ENCODE peak calls at places on chromosomes 11 and 22, in five cellular contexts. One of them, this sample, is unnamed.

GRCh38 chr11:17650601-17650911 is 68.8 kb upstream of the MYOD1 start:
- DNase-seq in transverse colon: no peak
- DNase-seq in GM23338: no peak
- DNase-seq in A673: peak; percentile 1
- DNase-seq in foreskin fibroblast: no peak
- DNase-seq in this sample: no peak

GRCh38 chr11:859394-860131 is 16.9 kb downstream of the TSPAN4 start:
- DNase-seq in transverse colon: peak; percentile 76
- DNase-seq in foreskin fibroblast: peak; percentile 95
- DNase-seq in A673: peak; percentile 92
- DNase-seq in GM23338: no peak
- DNase-seq in this sample: peak; percentile 84

GRCh38 chr11:18280438-18281046 is 14.5 kb downstream of the SAA1 start:
- DNase-seq in foreskin fibroblast: no peak
- DNase-seq in GM23338: no peak
- DNase-seq in transverse colon: no peak
- DNase-seq in A673: no peak
- DNase-seq in this sample: no peak

GRCh38 chr22:23262474-23263332 is 82.4 kb downstream of the BCR start:
- DNase-seq in transverse colon: no peak
- DNase-seq in foreskin fibroblast: no peak
- DNase-seq in A673: no peak
- DNase-seq in GM23338: no peak
- DNase-seq in this sample: no peak

GRCh38 chr11:67631427-67631826 is 1.7 kb upstream of the NUDT8 start:
- DNase-seq in GM23338: no peak
- DNase-seq in foreskin fibroblast: no peak
- DNase-seq in transverse colon: peak; percentile 51
- DNase-seq in A673: no peak
- DNase-seq in this sample: no peak

GRCh38 chr22:35070451-35071093 is 4.6 kb downstream of the ISX start:
- DNase-seq in GM23338: no peak
- DNase-seq in foreskin fibroblast: no peak
- DNase-seq in transverse colon: no peak
- DNase-seq in A673: no peak
- DNase-seq in this sample: no peak

GRCh38 chr11:9137293-9138132 is 46.1 kb upstream of the SCUBE2 start:
- DNase-seq in foreskin fibroblast: peak; percentile 88
- DNase-seq in transverse colon: peak; percentile 83
- DNase-seq in GM23338: peak; percentile 91
- DNase-seq in A673: peak; percentile 79
- DNase-seq in this sample: peak; percentile 78

GRCh38 chr11:27471588-27472397 is 797 bp downstream of the LGR4 start:
- DNase-seq in transverse colon: peak; percentile 54
- DNase-seq in A673: peak; percentile 75
- DNase-seq in GM23338: peak; percentile 58
- DNase-seq in foreskin fibroblast: peak; percentile 60
- DNase-seq in this sample: no peak

GRCh38 chr22:38313384-38313955 is 3.8 kb downstream of the CSNK1E start:
- DNase-seq in transverse colon: peak; percentile 75
- DNase-seq in GM23338: no peak
- DNase-seq in A673: peak; percentile 62
- DNase-seq in foreskin fibroblast: peak; percentile 97
- DNase-seq in this sample: peak; percentile 95

GRCh38 chr11:72224587-72225410 is at the start of gene INPPL1:
- DNase-seq in A673: peak; percentile 67
- DNase-seq in GM23338: peak; percentile 76
- DNase-seq in foreskin fibroblast: peak; percentile 68
- DNase-seq in transverse colon: peak; percentile 64
- DNase-seq in this sample: peak; percentile 31

GRCh38 chr11:126638663-126639062 is 283.2 kb downstream of the ST3GAL4 start:
- DNase-seq in transverse colon: no peak
- DNase-seq in GM23338: no peak
- DNase-seq in A673: no peak
- DNase-seq in foreskin fibroblast: no peak
- DNase-seq in this sample: no peak

GRCh38 chr11:75627879-75628668 is 40.8 kb downstream of the MAP6 start:
- DNase-seq in GM23338: peak; percentile 60
- DNase-seq in A673: no peak
- DNase-seq in foreskin fibroblast: peak; percentile 51
- DNase-seq in transverse colon: no peak
- DNase-seq in this sample: peak; percentile 27

GRCh38 chr11:102733232-102733875 is 8.6 kb upstream of the MMP8 start:
- DNase-seq in GM23338: peak; percentile 85
- DNase-seq in transverse colon: peak; percentile 72
- DNase-seq in foreskin fibroblast: peak; percentile 74
- DNase-seq in A673: peak; percentile 82
- DNase-seq in this sample: peak; percentile 39

GRCh38 chr11:87180743-87181142 is 143.0 kb downstream of the TMEM135 start:
- DNase-seq in foreskin fibroblast: peak; percentile 53
- DNase-seq in A673: no peak
- DNase-seq in transverse colon: no peak
- DNase-seq in GM23338: no peak
- DNase-seq in this sample: peak; percentile 64

GRCh38 chr11:128492461-128492860 is 94.9 kb downstream of the ETS1 start:
- DNase-seq in foreskin fibroblast: peak; percentile 59
- DNase-seq in A673: no peak
- DNase-seq in GM23338: no peak
- DNase-seq in transverse colon: no peak
- DNase-seq in this sample: no peak

GRCh38 chr11:71428861-71429435 is 19.2 kb downstream of the DHCR7 start:
- DNase-seq in GM23338: no peak
- DNase-seq in transverse colon: no peak
- DNase-seq in foreskin fibroblast: no peak
- DNase-seq in A673: no peak
- DNase-seq in this sample: no peak

GRCh38 chr11:126060651-126061220 is 1.9 kb downstream of the CDON start:
- DNase-seq in foreskin fibroblast: no peak
- DNase-seq in GM23338: no peak
- DNase-seq in transverse colon: no peak
- DNase-seq in A673: no peak
- DNase-seq in this sample: no peak

GRCh38 chr11:62171261-62171723 is 18.7 kb upstream of the SCGB1D1 start:
- DNase-seq in foreskin fibroblast: peak; percentile 86
- DNase-seq in A673: peak; percentile 92
- DNase-seq in transverse colon: peak; percentile 85
- DNase-seq in GM23338: peak; percentile 96
- DNase-seq in this sample: peak; percentile 72

GRCh38 chr22:18954333-18954732 is 18.2 kb upstream of the PRODH start:
- DNase-seq in transverse colon: peak; percentile 57
- DNase-seq in A673: peak; percentile 51
- DNase-seq in foreskin fibroblast: peak; percentile 70
- DNase-seq in GM23338: peak; percentile 79
- DNase-seq in this sample: peak; percentile 33

GRCh38 chr22:19811211-19811621 is 43.5 kb downstream of the GNB1L start:
- DNase-seq in GM23338: no peak
- DNase-seq in transverse colon: no peak
- DNase-seq in A673: no peak
- DNase-seq in foreskin fibroblast: no peak
- DNase-seq in this sample: no peak

GRCh38 chr22:42461511-42461910 is 29.3 kb upstream of the NFAM1 start:
- DNase-seq in transverse colon: no peak
- DNase-seq in A673: no peak
- DNase-seq in GM23338: peak; percentile 72
- DNase-seq in foreskin fibroblast: no peak
- DNase-seq in this sample: no peak

GRCh38 chr22:19745155-19746133 is 15.1 kb upstream of the TBX1 start:
- DNase-seq in GM23338: peak; percentile 42
- DNase-seq in A673: no peak
- DNase-seq in transverse colon: no peak
- DNase-seq in foreskin fibroblast: no peak
- DNase-seq in this sample: no peak

GRCh38 chr11:8252388-8252787 is 11.3 kb downstream of the LMO1 start:
- DNase-seq in A673: no peak
- DNase-seq in GM23338: no peak
- DNase-seq in transverse colon: no peak
- DNase-seq in foreskin fibroblast: no peak
- DNase-seq in this sample: no peak

GRCh38 chr22:48065852-48066251 is 1303.4 kb downstream of the TBC1D22A start:
- DNase-seq in A673: no peak
- DNase-seq in GM23338: no peak
- DNase-seq in transverse colon: no peak
- DNase-seq in foreskin fibroblast: no peak
- DNase-seq in this sample: no peak

GRCh38 chr11:126990716-126991480 is 9.7 kb downstream of the KIRREL3 start:
- DNase-seq in transverse colon: no peak
- DNase-seq in A673: no peak
- DNase-seq in foreskin fibroblast: peak; percentile 26
- DNase-seq in GM23338: no peak
- DNase-seq in this sample: peak; percentile 32

GRCh38 chr11:32960553-32961164 is 55.0 kb upstream of the DEPDC7 start:
- DNase-seq in A673: peak; percentile 87
- DNase-seq in GM23338: peak; percentile 78
- DNase-seq in foreskin fibroblast: peak; percentile 74
- DNase-seq in transverse colon: no peak
- DNase-seq in this sample: peak; percentile 67

GRCh38 chr11:10539339-10539738 is 1.6 kb downstream of the RNF141 start:
- DNase-seq in transverse colon: no peak
- DNase-seq in GM23338: no peak
- DNase-seq in foreskin fibroblast: no peak
- DNase-seq in A673: no peak
- DNase-seq in this sample: no peak

GRCh38 chr11:34343153-34343552 is 14.7 kb downstream of the ABTB2 start:
- DNase-seq in foreskin fibroblast: peak; percentile 89
- DNase-seq in transverse colon: no peak
- DNase-seq in GM23338: no peak
- DNase-seq in A673: peak; percentile 77
- DNase-seq in this sample: peak; percentile 91

GRCh38 chr11:18144243-18144642 is 11.9 kb downstream of the MRGPRX3 start:
- DNase-seq in transverse colon: no peak
- DNase-seq in GM23338: no peak
- DNase-seq in A673: no peak
- DNase-seq in foreskin fibroblast: peak; percentile 61
- DNase-seq in this sample: no peak

GRCh38 chr11:120228794-120229384 is 11.1 kb upstream of the POU2F3 start:
- DNase-seq in foreskin fibroblast: no peak
- DNase-seq in GM23338: peak; percentile 57
- DNase-seq in A673: no peak
- DNase-seq in transverse colon: no peak
- DNase-seq in this sample: no peak
- TF ChIP-seq CTCF in foreskin fibroblast: peak; percentile 28
- TF ChIP-seq CTCF in GM23338: peak; percentile 42
- TF ChIP-seq CTCF in A673: peak; percentile 43
- TF ChIP-seq CTCF in transverse colon: no peak
- TF ChIP-seq CTCF in this sample: peak; percentile 33

GRCh38 chr22:40050258-40050657 is 55.5 kb downstream of the FAM83F start:
- DNase-seq in A673: no peak
- DNase-seq in GM23338: no peak
- DNase-seq in transverse colon: peak; percentile 27
- DNase-seq in foreskin fibroblast: no peak
- DNase-seq in this sample: no peak
- H3K4me3 ChIP-seq in A673: no peak overlapping the region
- H3K4me3 ChIP-seq in GM23338: no peak overlapping the region
- H3K4me3 ChIP-seq in transverse colon: no peak overlapping the region
- H3K4me3 ChIP-seq in foreskin fibroblast: no peak overlapping the region
- H3K4me3 ChIP-seq in this sample: no peak overlapping the region

GRCh38 chr11:132402056-132402684 is 1031.8 kb downstream of the NTM start:
- DNase-seq in GM23338: peak; percentile 79
- DNase-seq in foreskin fibroblast: peak; percentile 64
- DNase-seq in transverse colon: peak; percentile 19
- DNase-seq in A673: peak; percentile 68
- DNase-seq in this sample: peak; percentile 62
- TF ChIP-seq CTCF in GM23338: peak; percentile 62
- TF ChIP-seq CTCF in foreskin fibroblast: peak; percentile 59
- TF ChIP-seq CTCF in transverse colon: no peak
- TF ChIP-seq CTCF in A673: peak; percentile 50
- TF ChIP-seq CTCF in this sample: peak; percentile 66

DNA sequence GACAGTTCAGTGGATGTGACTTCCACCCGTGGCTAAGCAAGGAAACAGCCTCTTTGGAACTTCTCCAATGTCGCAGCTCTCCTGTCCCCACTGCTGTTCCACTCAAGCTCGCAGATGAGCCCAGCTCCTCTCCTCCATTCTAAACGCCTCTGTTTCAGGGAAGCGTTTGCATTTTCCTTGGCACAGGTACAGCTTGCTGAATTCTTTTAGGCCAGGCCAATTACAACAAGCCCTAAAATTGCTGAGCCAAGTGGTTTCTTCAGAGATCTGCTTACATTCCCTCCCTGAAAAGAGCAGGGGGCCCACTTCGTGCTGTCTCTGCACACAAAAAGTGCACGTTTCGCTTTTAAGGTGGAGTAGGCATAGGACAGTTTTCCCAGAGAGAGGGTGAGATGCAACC is 91.5 kb upstream of the BLID start:
- DNase-seq in A673: no peak
- DNase-seq in transverse colon: no peak
- DNase-seq in foreskin fibroblast: peak; percentile 57
- DNase-seq in GM23338: no peak
- DNase-seq in this sample: peak; percentile 91
- H3K4me3 ChIP-seq in A673: no peak overlapping the region
- H3K4me3 ChIP-seq in transverse colon: no peak overlapping the region
- H3K4me3 ChIP-seq in foreskin fibroblast: peak overlapping the region; percentile 38
- H3K4me3 ChIP-seq in GM23338: no peak overlapping the region
- H3K4me3 ChIP-seq in this sample: peak overlapping the region; percentile 37